ENCODE peak calls at places on chromosomes 13 and 19, in four cellular contexts. J is GM10248; G is HEK293T; K is effector memory CD4-positive, alpha-beta T cell. Z is an unnamed sample.

GRCh38 chr19:17243854-17244617 is 1.7 kb downstream of the NR2F6 start:
- DNase-seq in K (no peak), G (no peak), J (no peak), Z (no peak)

GRCh38 chr13:110887955-110888333 is 26.9 kb downstream of the ANKRD10 start:
- DNase-seq in K (no peak), J (no peak), G (no peak), Z (no peak)

GRCh38 chr19:52635786-52636570 is 2.2 kb downstream of the ZNF83 start:
- DNase-seq in J (no peak), G (no peak), K (no peak), Z (no peak)

GRCh38 chr13:33083054-33083453 is 66.8 kb downstream of the KL start:
- DNase-seq in G (no peak), J (no peak), K (no peak), Z (no peak)

GRCh38 chr19:42081584-42082258 is 5.8 kb downstream of the ZNF574 start:
- DNase-seq in G (peak), J (peak), K (no peak), Z (no peak)

GRCh38 chr13:66560991-66561390 is 669.1 kb downstream of the PCDH9 start:
- DNase-seq in G (no peak), J (no peak), K (no peak), Z (no peak)

GRCh38 chr19:6416658-6417405 is 7.8 kb downstream of the KHSRP start:
- DNase-seq in J (no peak), K (no peak), G (no peak), Z (no peak)

GRCh38 chr19:45761714-45762113 is 7.3 kb downstream of the SIX5 start:
- DNase-seq in G (no peak), K (no peak), J (no peak), Z (no peak)

GRCh38 chr19:2032296-2032941 is 16.9 kb upstream of the BTBD2 start:
- DNase-seq in G (no peak), J (no peak), K (no peak), Z (no peak)

GRCh38 chr13:105142556-105142955 is 1392.9 kb downstream of the EFNB2 start:
- DNase-seq in K (no peak), G (no peak), J (no peak), Z (no peak)

GRCh38 chr13:113495494-113496251 is 5.2 kb upstream of the DCUN1D2 start:
- DNase-seq in G (no peak), K (no peak), J (no peak), Z (no peak)

GRCh38 chr13:20994441-20994821 is 67.0 kb downstream of the LATS2 start:
- DNase-seq in J (no peak), K (no peak), G (no peak), Z (no peak)

GRCh38 chr13:67230774-67231480 is 791 bp upstream of the PCDH9 start:
- DNase-seq in G (peak), J (peak), K (no peak), Z (peak)

GRCh38 chr13:113625965-113626661 is 31.9 kb downstream of the ATP4B start:
- DNase-seq in J (no peak), K (no peak), G (no peak), Z (no peak)

GRCh38 chr19:6412111-6412999 is 12.3 kb downstream of the KHSRP start:
- DNase-seq in J (peak), G (peak), K (no peak), Z (no peak)

GRCh38 chr19:30448386-30449130 is 76.4 kb downstream of the ZNF536 start:
- DNase-seq in K (no peak), J (no peak), G (no peak), Z (no peak)

GRCh38 chr19:29448046-29448445 is 77.7 kb upstream of the VSTM2B start:
- DNase-seq in K (no peak), G (no peak), J (no peak), Z (no peak)

GRCh38 chr13:60226507-60226906 is 62.8 kb upstream of the DIAPH3 start:
- DNase-seq in G (peak), J (no peak), K (no peak), Z (no peak)

GRCh38 chr13:109000207-109000606 is 370.8 kb downstream of the MYO16 start:
- DNase-seq in J (no peak), G (no peak), K (no peak), Z (no peak)

GRCh38 chr19:8335343-8336071 is 7.6 kb downstream of the KANK3 start:
- DNase-seq in K (no peak), J (peak), G (no peak), Z (peak)

GRCh38 chr19:29764322-29764721 is 47.5 kb upstream of the CCNE1 start:
- DNase-seq in G (no peak), J (no peak), K (no peak), Z (no peak)

GRCh38 chr19:10871711-10872550 is 578 bp downstream of the CARM1 start:
- DNase-seq in K (no peak), G (no peak), J (no peak), Z (peak)

GRCh38 chr13:99830931-99831330 is 140.6 kb downstream of the ZIC5 start:
- DNase-seq in J (no peak), G (peak), K (no peak), Z (no peak)

GRCh38 chr19:57558525-57558924 is 1.1 kb downstream of the ZNF550 start:
- DNase-seq in K (no peak), G (no peak), J (no peak), Z (no peak)

GRCh38 chr19:2026770-2027169 is 11.3 kb upstream of the BTBD2 start:
- DNase-seq in G (no peak), J (no peak), K (no peak), Z (no peak)

Z was measured in GM06990.